ENCODE peak calls at places on chromosomes 4 and X, in four cellular contexts. O, F, P and X are unnamed samples.

GRCh38 chr4:154877110-154877760 is 96.2 kb downstream of the RBM46 start:
- DNase-seq in O (no peak), F (no peak), P (no peak), X (no peak)

GRCh38 chr4:169802871-169803270 is 45.1 kb upstream of the HPF1 start:
- DNase-seq in O (no peak), F (no peak), P (no peak), X (no peak)

GRCh38 chr4:165345663-165346417 is 18.4 kb downstream of the MSMO1 start:
- DNase-seq in O (no peak), F (no peak), P (no peak), X (no peak)

GRCh38 chrX:103913356-103914020 is 48.9 kb upstream of the TMSB15B start:
- DNase-seq in O (peak; percentile 10), F (no peak), P (no peak), X (no peak)

GRCh38 chrX:46628406-46629371 is 55.1 kb downstream of the CHST7 start:
- DNase-seq in O (no peak), F (peak; percentile 51), P (peak; percentile 13), X (no peak)

GRCh38 chr4:56656346-56656643 is 24.8 kb downstream of the HOPX start:
- DNase-seq in O (peak; percentile 29), F (peak; percentile 72), P (peak; percentile 58), X (peak; percentile 35)

GRCh38 chr4:69484011-69484410 is 11.7 kb downstream of the UGT2B4 start:
- DNase-seq in O (no peak), F (no peak), P (no peak), X (no peak)

GRCh38 chrX:67353651-67354370 is 190.0 kb upstream of the AR start:
- DNase-seq in O (no peak), F (no peak), P (no peak), X (no peak)

GRCh38 chrX:150456466-150456865 is 93.3 kb downstream of the MAMLD1 start:
- DNase-seq in O (no peak), F (no peak), P (no peak), X (no peak)

GRCh38 chr4:55854132-55854531 is 684 bp downstream of the EXOC1 start:
- DNase-seq in O (no peak), F (peak; percentile 13), P (peak; percentile 11), X (no peak)

GRCh38 chrX:137195991-137196390 is 162.2 kb upstream of the GPR101 start:
- DNase-seq in O (no peak), F (no peak), P (no peak), X (no peak)

GRCh38 chrX:110178179-110178865 is 139.6 kb downstream of the AMMECR1 start:
- DNase-seq in O (no peak), F (no peak), P (no peak), X (no peak)

GRCh38 chr4:25527044-25527443 is 128.6 kb upstream of the SLC34A2 start:
- DNase-seq in O (no peak), F (no peak), P (no peak), X (no peak)

GRCh38 chrX:71542825-71543224 is 9.9 kb downstream of the OGT start:
- DNase-seq in O (no peak), F (no peak), P (no peak), X (no peak)